ENCODE peak calls at places on chromosomes 6 and 20, in ten cellular contexts. One of them, this sample, is unnamed.

GRCh38 chr6:125050663-125051318 is 88.6 kb downstream of the RNF217 start:
- DNase-seq in fibroblast of mammary gland: peak
- DNase-seq in NCI-H1436 treated with DMSO at 0.1 percent for 48 hours: no peak
- DNase-seq in astrocyte of the spinal cord: peak
- DNase-seq in fibroblast of the aortic adventitia: no peak
- DNase-seq in breast epithelium: no peak
- DNase-seq in activated T-cell treated with anti-CD3 and anti-CD28 coated beads, Interleukin-2, amount 50 U/mL, for 4 hours: no peak
- DNase-seq in spleen: no peak
- DNase-seq in HTR-8/SVneo: no peak
- DNase-seq in effector CD4-positive, alpha-beta T cell: no peak
- DNase-seq in this sample: no peak

GRCh38 chr20:31910071-31910803 is 39.8 kb downstream of the TTLL9 start:
- DNase-seq in fibroblast of mammary gland: no peak
- DNase-seq in NCI-H1436 treated with DMSO at 0.1 percent for 48 hours: no peak
- DNase-seq in astrocyte of the spinal cord: no peak
- DNase-seq in fibroblast of the aortic adventitia: no peak
- DNase-seq in breast epithelium: no peak
- DNase-seq in activated T-cell treated with anti-CD3 and anti-CD28 coated beads, Interleukin-2, amount 50 U/mL, for 4 hours: no peak
- DNase-seq in spleen: no peak
- DNase-seq in HTR-8/SVneo: no peak
- DNase-seq in effector CD4-positive, alpha-beta T cell: no peak
- DNase-seq in this sample: no peak

GRCh38 chr6:51949451-51949850 is 138.0 kb downstream of the PKHD1 start:
- DNase-seq in fibroblast of mammary gland: no peak
- DNase-seq in NCI-H1436 treated with DMSO at 0.1 percent for 48 hours: no peak
- DNase-seq in astrocyte of the spinal cord: no peak
- DNase-seq in fibroblast of the aortic adventitia: no peak
- DNase-seq in breast epithelium: no peak
- DNase-seq in activated T-cell treated with anti-CD3 and anti-CD28 coated beads, Interleukin-2, amount 50 U/mL, for 4 hours: no peak
- DNase-seq in spleen: no peak
- DNase-seq in HTR-8/SVneo: no peak
- DNase-seq in effector CD4-positive, alpha-beta T cell: no peak
- DNase-seq in this sample: no peak

GRCh38 chr20:53934421-53935352 is 135.7 kb downstream of the BCAS1 start:
- DNase-seq in fibroblast of mammary gland: peak
- DNase-seq in NCI-H1436 treated with DMSO at 0.1 percent for 48 hours: no peak
- DNase-seq in astrocyte of the spinal cord: peak
- DNase-seq in fibroblast of the aortic adventitia: peak
- DNase-seq in breast epithelium: no peak
- DNase-seq in activated T-cell treated with anti-CD3 and anti-CD28 coated beads, Interleukin-2, amount 50 U/mL, for 4 hours: no peak
- DNase-seq in spleen: no peak
- DNase-seq in HTR-8/SVneo: peak
- DNase-seq in effector CD4-positive, alpha-beta T cell: no peak
- DNase-seq in this sample: no peak

GRCh38 chr6:20948531-20948930 is 414.3 kb downstream of the CDKAL1 start:
- DNase-seq in fibroblast of mammary gland: no peak
- DNase-seq in NCI-H1436 treated with DMSO at 0.1 percent for 48 hours: no peak
- DNase-seq in astrocyte of the spinal cord: no peak
- DNase-seq in fibroblast of the aortic adventitia: no peak
- DNase-seq in breast epithelium: no peak
- DNase-seq in activated T-cell treated with anti-CD3 and anti-CD28 coated beads, Interleukin-2, amount 50 U/mL, for 4 hours: no peak
- DNase-seq in spleen: no peak
- DNase-seq in HTR-8/SVneo: no peak
- DNase-seq in effector CD4-positive, alpha-beta T cell: no peak
- DNase-seq in this sample: no peak

GRCh38 chr6:122803056-122803695 is 14.1 kb downstream of the SMPDL3A start:
- DNase-seq in fibroblast of mammary gland: peak
- DNase-seq in NCI-H1436 treated with DMSO at 0.1 percent for 48 hours: no peak
- DNase-seq in astrocyte of the spinal cord: no peak
- DNase-seq in fibroblast of the aortic adventitia: peak
- DNase-seq in breast epithelium: no peak
- DNase-seq in activated T-cell treated with anti-CD3 and anti-CD28 coated beads, Interleukin-2, amount 50 U/mL, for 4 hours: no peak
- DNase-seq in spleen: no peak
- DNase-seq in HTR-8/SVneo: no peak
- DNase-seq in effector CD4-positive, alpha-beta T cell: no peak
- DNase-seq in this sample: no peak

GRCh38 chr6:70479236-70479635 is 65.9 kb downstream of the FAM135A start:
- DNase-seq in fibroblast of mammary gland: peak
- DNase-seq in NCI-H1436 treated with DMSO at 0.1 percent for 48 hours: no peak
- DNase-seq in astrocyte of the spinal cord: peak
- DNase-seq in fibroblast of the aortic adventitia: peak
- DNase-seq in breast epithelium: no peak
- DNase-seq in activated T-cell treated with anti-CD3 and anti-CD28 coated beads, Interleukin-2, amount 50 U/mL, for 4 hours: no peak
- DNase-seq in spleen: no peak
- DNase-seq in HTR-8/SVneo: no peak
- DNase-seq in effector CD4-positive, alpha-beta T cell: no peak
- DNase-seq in this sample: no peak

GRCh38 chr6:165556116-165556843 is 106.8 kb downstream of the PDE10A start:
- DNase-seq in fibroblast of mammary gland: no peak
- DNase-seq in NCI-H1436 treated with DMSO at 0.1 percent for 48 hours: no peak
- DNase-seq in astrocyte of the spinal cord: peak
- DNase-seq in fibroblast of the aortic adventitia: peak
- DNase-seq in breast epithelium: no peak
- DNase-seq in activated T-cell treated with anti-CD3 and anti-CD28 coated beads, Interleukin-2, amount 50 U/mL, for 4 hours: no peak
- DNase-seq in spleen: no peak
- DNase-seq in HTR-8/SVneo: no peak
- DNase-seq in effector CD4-positive, alpha-beta T cell: no peak
- DNase-seq in this sample: no peak

GRCh38 chr6:170211404-170212025 is 79.4 kb downstream of the DLL1 start:
- DNase-seq in fibroblast of mammary gland: no peak
- DNase-seq in NCI-H1436 treated with DMSO at 0.1 percent for 48 hours: no peak
- DNase-seq in astrocyte of the spinal cord: no peak
- DNase-seq in fibroblast of the aortic adventitia: no peak
- DNase-seq in breast epithelium: peak
- DNase-seq in activated T-cell treated with anti-CD3 and anti-CD28 coated beads, Interleukin-2, amount 50 U/mL, for 4 hours: no peak
- DNase-seq in spleen: peak
- DNase-seq in HTR-8/SVneo: no peak
- DNase-seq in effector CD4-positive, alpha-beta T cell: no peak
- DNase-seq in this sample: no peak

GRCh38 chr20:46128310-46129151 is 10.4 kb downstream of the CD40 start:
- DNase-seq in fibroblast of mammary gland: no peak
- DNase-seq in NCI-H1436 treated with DMSO at 0.1 percent for 48 hours: no peak
- DNase-seq in astrocyte of the spinal cord: no peak
- DNase-seq in fibroblast of the aortic adventitia: peak
- DNase-seq in breast epithelium: no peak
- DNase-seq in activated T-cell treated with anti-CD3 and anti-CD28 coated beads, Interleukin-2, amount 50 U/mL, for 4 hours: no peak
- DNase-seq in spleen: peak
- DNase-seq in HTR-8/SVneo: peak
- DNase-seq in effector CD4-positive, alpha-beta T cell: no peak
- DNase-seq in this sample: peak

GRCh38 chr20:24981750-24982149 is 10.8 kb downstream of the APMAP start:
- DNase-seq in fibroblast of mammary gland: no peak
- DNase-seq in NCI-H1436 treated with DMSO at 0.1 percent for 48 hours: no peak
- DNase-seq in astrocyte of the spinal cord: no peak
- DNase-seq in fibroblast of the aortic adventitia: no peak
- DNase-seq in breast epithelium: no peak
- DNase-seq in activated T-cell treated with anti-CD3 and anti-CD28 coated beads, Interleukin-2, amount 50 U/mL, for 4 hours: no peak
- DNase-seq in spleen: peak
- DNase-seq in HTR-8/SVneo: no peak
- DNase-seq in effector CD4-positive, alpha-beta T cell: no peak
- DNase-seq in this sample: no peak

GRCh38 chr6:161273356-161273751 is 507 bp downstream of the AGPAT4 start:
- DNase-seq in fibroblast of mammary gland: peak
- DNase-seq in NCI-H1436 treated with DMSO at 0.1 percent for 48 hours: no peak
- DNase-seq in astrocyte of the spinal cord: peak
- DNase-seq in fibroblast of the aortic adventitia: peak
- DNase-seq in breast epithelium: no peak
- DNase-seq in activated T-cell treated with anti-CD3 and anti-CD28 coated beads, Interleukin-2, amount 50 U/mL, for 4 hours: peak
- DNase-seq in spleen: no peak
- DNase-seq in HTR-8/SVneo: no peak
- DNase-seq in effector CD4-positive, alpha-beta T cell: peak
- DNase-seq in this sample: peak

GRCh38 chr6:100121854-100122609 is 128.0 kb upstream of the MCHR2 start:
- DNase-seq in fibroblast of mammary gland: peak
- DNase-seq in NCI-H1436 treated with DMSO at 0.1 percent for 48 hours: no peak
- DNase-seq in astrocyte of the spinal cord: no peak
- DNase-seq in fibroblast of the aortic adventitia: no peak
- DNase-seq in breast epithelium: no peak
- DNase-seq in activated T-cell treated with anti-CD3 and anti-CD28 coated beads, Interleukin-2, amount 50 U/mL, for 4 hours: no peak
- DNase-seq in spleen: no peak
- DNase-seq in HTR-8/SVneo: no peak
- DNase-seq in effector CD4-positive, alpha-beta T cell: no peak
- DNase-seq in this sample: no peak

GRCh38 chr20:58143531-58143930 is 84.9 kb downstream of the ANKRD60 start:
- DNase-seq in fibroblast of mammary gland: no peak
- DNase-seq in NCI-H1436 treated with DMSO at 0.1 percent for 48 hours: no peak
- DNase-seq in astrocyte of the spinal cord: no peak
- DNase-seq in fibroblast of the aortic adventitia: no peak
- DNase-seq in breast epithelium: no peak
- DNase-seq in activated T-cell treated with anti-CD3 and anti-CD28 coated beads, Interleukin-2, amount 50 U/mL, for 4 hours: no peak
- DNase-seq in spleen: no peak
- DNase-seq in HTR-8/SVneo: no peak
- DNase-seq in effector CD4-positive, alpha-beta T cell: no peak
- DNase-seq in this sample: no peak

GRCh38 chr6:131660195-131660594 is 23.1 kb downstream of the ENPP3 start:
- DNase-seq in fibroblast of mammary gland: peak
- DNase-seq in NCI-H1436 treated with DMSO at 0.1 percent for 48 hours: no peak
- DNase-seq in astrocyte of the spinal cord: peak
- DNase-seq in fibroblast of the aortic adventitia: peak
- DNase-seq in breast epithelium: no peak
- DNase-seq in activated T-cell treated with anti-CD3 and anti-CD28 coated beads, Interleukin-2, amount 50 U/mL, for 4 hours: no peak
- DNase-seq in spleen: no peak
- DNase-seq in HTR-8/SVneo: no peak
- DNase-seq in effector CD4-positive, alpha-beta T cell: no peak
- DNase-seq in this sample: no peak

GRCh38 chr6:31037169-31037568 is 26.9 kb downstream of the MUC22 start:
- DNase-seq in fibroblast of mammary gland: peak
- DNase-seq in NCI-H1436 treated with DMSO at 0.1 percent for 48 hours: no peak
- DNase-seq in astrocyte of the spinal cord: no peak
- DNase-seq in fibroblast of the aortic adventitia: no peak
- DNase-seq in breast epithelium: no peak
- DNase-seq in activated T-cell treated with anti-CD3 and anti-CD28 coated beads, Interleukin-2, amount 50 U/mL, for 4 hours: no peak
- DNase-seq in spleen: no peak
- DNase-seq in HTR-8/SVneo: no peak
- DNase-seq in effector CD4-positive, alpha-beta T cell: no peak
- DNase-seq in this sample: no peak

GRCh38 chr20:49590163-49591017 is 22.5 kb upstream of the PTGIS start:
- DNase-seq in fibroblast of mammary gland: no peak
- DNase-seq in NCI-H1436 treated with DMSO at 0.1 percent for 48 hours: no peak
- DNase-seq in astrocyte of the spinal cord: no peak
- DNase-seq in fibroblast of the aortic adventitia: peak
- DNase-seq in breast epithelium: no peak
- DNase-seq in activated T-cell treated with anti-CD3 and anti-CD28 coated beads, Interleukin-2, amount 50 U/mL, for 4 hours: no peak
- DNase-seq in spleen: no peak
- DNase-seq in HTR-8/SVneo: no peak
- DNase-seq in effector CD4-positive, alpha-beta T cell: no peak
- DNase-seq in this sample: no peak

GRCh38 chr6:135819665-135820064 is 31.8 kb upstream of the PDE7B start:
- DNase-seq in fibroblast of mammary gland: no peak
- DNase-seq in NCI-H1436 treated with DMSO at 0.1 percent for 48 hours: no peak
- DNase-seq in astrocyte of the spinal cord: no peak
- DNase-seq in fibroblast of the aortic adventitia: no peak
- DNase-seq in breast epithelium: no peak
- DNase-seq in activated T-cell treated with anti-CD3 and anti-CD28 coated beads, Interleukin-2, amount 50 U/mL, for 4 hours: no peak
- DNase-seq in spleen: no peak
- DNase-seq in HTR-8/SVneo: no peak
- DNase-seq in effector CD4-positive, alpha-beta T cell: no peak
- DNase-seq in this sample: no peak

GRCh38 chr20:46305331-46305972 is 2.8 kb downstream of the CDH22 start:
- DNase-seq in fibroblast of mammary gland: no peak
- DNase-seq in NCI-H1436 treated with DMSO at 0.1 percent for 48 hours: no peak
- DNase-seq in astrocyte of the spinal cord: no peak
- DNase-seq in fibroblast of the aortic adventitia: no peak
- DNase-seq in breast epithelium: no peak
- DNase-seq in activated T-cell treated with anti-CD3 and anti-CD28 coated beads, Interleukin-2, amount 50 U/mL, for 4 hours: no peak
- DNase-seq in spleen: no peak
- DNase-seq in HTR-8/SVneo: no peak
- DNase-seq in effector CD4-positive, alpha-beta T cell: no peak
- DNase-seq in this sample: no peak

GRCh38 chr20:17505664-17506517 is 25.3 kb downstream of the BFSP1 start:
- DNase-seq in fibroblast of mammary gland: peak
- DNase-seq in NCI-H1436 treated with DMSO at 0.1 percent for 48 hours: no peak
- DNase-seq in astrocyte of the spinal cord: peak
- DNase-seq in fibroblast of the aortic adventitia: peak
- DNase-seq in breast epithelium: no peak
- DNase-seq in activated T-cell treated with anti-CD3 and anti-CD28 coated beads, Interleukin-2, amount 50 U/mL, for 4 hours: peak
- DNase-seq in spleen: no peak
- DNase-seq in HTR-8/SVneo: no peak
- DNase-seq in effector CD4-positive, alpha-beta T cell: no peak
- DNase-seq in this sample: no peak

GRCh38 chr6:85662251-85662650 is 19.6 kb upstream of the SYNCRIP start:
- DNase-seq in fibroblast of mammary gland: peak
- DNase-seq in NCI-H1436 treated with DMSO at 0.1 percent for 48 hours: no peak
- DNase-seq in astrocyte of the spinal cord: no peak
- DNase-seq in fibroblast of the aortic adventitia: no peak
- DNase-seq in breast epithelium: no peak
- DNase-seq in activated T-cell treated with anti-CD3 and anti-CD28 coated beads, Interleukin-2, amount 50 U/mL, for 4 hours: no peak
- DNase-seq in spleen: no peak
- DNase-seq in HTR-8/SVneo: no peak
- DNase-seq in effector CD4-positive, alpha-beta T cell: no peak
- DNase-seq in this sample: no peak

GRCh38 chr6:144683216-144684070 is 398.3 kb downstream of the UTRN start:
- DNase-seq in fibroblast of mammary gland: no peak
- DNase-seq in NCI-H1436 treated with DMSO at 0.1 percent for 48 hours: no peak
- DNase-seq in astrocyte of the spinal cord: no peak
- DNase-seq in fibroblast of the aortic adventitia: peak
- DNase-seq in breast epithelium: no peak
- DNase-seq in activated T-cell treated with anti-CD3 and anti-CD28 coated beads, Interleukin-2, amount 50 U/mL, for 4 hours: no peak
- DNase-seq in spleen: no peak
- DNase-seq in HTR-8/SVneo: no peak
- DNase-seq in effector CD4-positive, alpha-beta T cell: no peak
- DNase-seq in this sample: no peak

GRCh38 chr20:1489764-1490436 is 1.3 kb downstream of the SIRPB2 start:
- DNase-seq in fibroblast of mammary gland: no peak
- DNase-seq in NCI-H1436 treated with DMSO at 0.1 percent for 48 hours: no peak
- DNase-seq in astrocyte of the spinal cord: no peak
- DNase-seq in fibroblast of the aortic adventitia: peak
- DNase-seq in breast epithelium: no peak
- DNase-seq in activated T-cell treated with anti-CD3 and anti-CD28 coated beads, Interleukin-2, amount 50 U/mL, for 4 hours: no peak
- DNase-seq in spleen: no peak
- DNase-seq in HTR-8/SVneo: no peak
- DNase-seq in effector CD4-positive, alpha-beta T cell: no peak
- DNase-seq in this sample: no peak

GRCh38 chr6:68473433-68474210 is 161.5 kb upstream of the ADGRB3 start:
- DNase-seq in fibroblast of mammary gland: peak
- DNase-seq in NCI-H1436 treated with DMSO at 0.1 percent for 48 hours: no peak
- DNase-seq in astrocyte of the spinal cord: peak
- DNase-seq in fibroblast of the aortic adventitia: no peak
- DNase-seq in breast epithelium: no peak
- DNase-seq in activated T-cell treated with anti-CD3 and anti-CD28 coated beads, Interleukin-2, amount 50 U/mL, for 4 hours: no peak
- DNase-seq in spleen: no peak
- DNase-seq in HTR-8/SVneo: no peak
- DNase-seq in effector CD4-positive, alpha-beta T cell: no peak
- DNase-seq in this sample: peak

GRCh38 chr6:155678361-155678760 is 222.7 kb upstream of the NOX3 start:
- DNase-seq in fibroblast of mammary gland: no peak
- DNase-seq in NCI-H1436 treated with DMSO at 0.1 percent for 48 hours: no peak
- DNase-seq in astrocyte of the spinal cord: peak
- DNase-seq in fibroblast of the aortic adventitia: peak
- DNase-seq in breast epithelium: no peak
- DNase-seq in activated T-cell treated with anti-CD3 and anti-CD28 coated beads, Interleukin-2, amount 50 U/mL, for 4 hours: no peak
- DNase-seq in spleen: no peak
- DNase-seq in HTR-8/SVneo: no peak
- DNase-seq in effector CD4-positive, alpha-beta T cell: no peak
- DNase-seq in this sample: no peak

GRCh38 chr6:163955131-163955530 is 540.6 kb downstream of the QKI start:
- DNase-seq in fibroblast of mammary gland: peak
- DNase-seq in NCI-H1436 treated with DMSO at 0.1 percent for 48 hours: no peak
- DNase-seq in astrocyte of the spinal cord: peak
- DNase-seq in fibroblast of the aortic adventitia: no peak
- DNase-seq in breast epithelium: no peak
- DNase-seq in activated T-cell treated with anti-CD3 and anti-CD28 coated beads, Interleukin-2, amount 50 U/mL, for 4 hours: no peak
- DNase-seq in spleen: no peak
- DNase-seq in HTR-8/SVneo: peak
- DNase-seq in effector CD4-positive, alpha-beta T cell: no peak
- DNase-seq in this sample: no peak

This sample was measured in SK-N-DZ.